ENCODE peak calls at places on chromosomes 7 and 10, in five cellular contexts. F is heart right ventricle; W is coronary artery; X is putamen; U is activated CD8-positive, alpha-beta memory T cell treated with anti-CD3 and anti-CD28 coated beads for 48 hours. R is an unnamed sample.

GRCh38 chr10:78407009-78407711 is 373.5 kb downstream of the RPS24 start:
- DNase-seq in F (peak; percentile 78), X (peak; percentile 87), W (peak; percentile 77), U (peak; percentile 14), R (peak; percentile 75)

GRCh38 chr10:121900443-121901174 is 27.2 kb downstream of the ATE1 start:
- DNase-seq in W (no peak), F (no peak), X (peak; percentile 56), U (no peak), R (peak; percentile 37)

GRCh38 chr10:124516998-124517397 is 55.4 kb downstream of the LHPP start:
- DNase-seq in W (no peak), X (no peak), U (no peak), F (no peak), R (no peak)

GRCh38 chr10:77281719-77282118 is 355.9 kb downstream of the KCNMA1 start:
- DNase-seq in W (no peak), U (no peak), F (no peak), X (no peak), R (no peak)

GRCh38 chr10:80894797-80895467 is 357.2 kb downstream of the SH2D4B start:
- DNase-seq in F (no peak), X (no peak), U (no peak), W (no peak), R (no peak)

GRCh38 chr7:70711441-70711840 is 420.5 kb upstream of the GALNT17 start:
- DNase-seq in F (no peak), U (no peak), X (peak; percentile 46), W (no peak), R (no peak)

GRCh38 chr7:156109988-156110387 is 297.7 kb upstream of the SHH start:
- DNase-seq in U (no peak), F (no peak), X (no peak), W (no peak), R (no peak)

GRCh38 chr7:158957921-158958471 is 101.6 kb downstream of the DYNC2I1 start:
- DNase-seq in X (no peak), U (no peak), F (no peak), W (no peak), R (peak; percentile 73)

GRCh38 chr10:47322300-47323061 is at the start of gene GDF2:
- DNase-seq in F (no peak), W (peak; percentile 65), U (no peak), X (no peak), R (peak; percentile 44)

GRCh38 chr10:6175329-6176055 is 27.2 kb upstream of the PFKFB3 start:
- DNase-seq in F (no peak), X (no peak), U (no peak), W (no peak), R (no peak)

GRCh38 chr10:15258255-15258654 is 89.8 kb upstream of the NMT2 start:
- DNase-seq in X (no peak), W (no peak), U (no peak), F (no peak), R (no peak)

GRCh38 chr7:13047061-13047460 is 359.6 kb downstream of the ARL4A start:
- DNase-seq in X (no peak), W (no peak), U (no peak), F (no peak), R (peak; percentile 11)

GRCh38 chr7:7176421-7177043 is 5.8 kb upstream of the C1GALT1 start:
- DNase-seq in F (no peak), W (no peak), X (no peak), U (no peak), R (peak; percentile 50)

GRCh38 chr10:121710971-121711370 is 112.7 kb upstream of the FGFR2 start:
- DNase-seq in W (no peak), F (no peak), X (no peak), U (no peak), R (no peak)

GRCh38 chr7:79524048-79524447 is 70.6 kb upstream of the MAGI2 start:
- DNase-seq in W (no peak), U (no peak), F (no peak), X (no peak), R (no peak)

GRCh38 chr10:7251696-7252465 is 159.0 kb downstream of the SFMBT2 start:
- DNase-seq in X (no peak), F (peak; percentile 53), U (no peak), W (no peak), R (peak; percentile 64)

GRCh38 chr10:123993534-123994416 is 99.6 kb downstream of the CHST15 start:
- DNase-seq in F (no peak), W (peak; percentile 64), X (no peak), U (no peak), R (no peak)

GRCh38 chr10:63711866-63712716 is 190.9 kb downstream of the REEP3 start:
- DNase-seq in X (peak; percentile 79), U (no peak), F (peak; percentile 90), W (peak; percentile 96), R (no peak)

GRCh38 chr7:106047818-106048490 is 64.2 kb downstream of the SYPL1 start:
- DNase-seq in F (no peak), U (no peak), W (no peak), X (no peak), R (no peak)

GRCh38 chr7:74324499-74325229 is 35.5 kb downstream of the CLIP2 start:
- DNase-seq in F (peak; percentile 17), X (peak; percentile 74), W (no peak), U (no peak), R (no peak)

GRCh38 chr10:82358486-82359097 is 483.6 kb downstream of the NRG3 start:
- DNase-seq in X (no peak), U (no peak), F (peak; percentile 30), W (no peak), R (no peak)

GRCh38 chr7:101817031-101817929 is at the start of gene CUX1:
- DNase-seq in U (no peak), F (peak; percentile 34), W (no peak), X (no peak), R (peak; percentile 41)

GRCh38 chr10:43078986-43079273 is 2.1 kb downstream of the RET start:
- DNase-seq in W (no peak), X (no peak), F (peak; percentile 63), U (no peak), R (peak; percentile 76)

GRCh38 chr10:75899816-75900357 is 468.5 kb downstream of the LRMDA start:
- DNase-seq in W (no peak), X (no peak), F (no peak), U (no peak), R (no peak)

GRCh38 chr10:4129866-4130455 is 345.0 kb upstream of the KLF6 start:
- DNase-seq in X (no peak), U (no peak), W (no peak), F (no peak), R (no peak)

GRCh38 chr10:131816157-131816775 is 84.5 kb upstream of the PPP2R2D start:
- DNase-seq in U (no peak), F (no peak), W (peak; percentile 62), X (no peak), R (no peak)

GRCh38 chr7:150631084-150631824 is 931 bp downstream of the GIMAP6 start:
- DNase-seq in F (peak; percentile 66), X (no peak), W (no peak), U (peak; percentile 4), R (no peak)

GRCh38 chr7:17659126-17659525 is 281.2 kb downstream of the SNX13 start:
- DNase-seq in F (no peak), W (no peak), X (no peak), U (no peak), R (no peak)

GRCh38 chr7:57308631-57309408 is 141.2 kb upstream of the ZNF716 start:
- DNase-seq in U (no peak), F (peak; percentile 23), X (no peak), W (no peak), R (peak; percentile 30)

GRCh38 chr7:142496545-142496991 is 238.7 kb upstream of the PRSS58 start:
- DNase-seq in X (no peak), F (no peak), U (no peak), W (no peak), R (peak; percentile 49)

GRCh38 chr7:43535031-43535451 is 47.9 kb upstream of the STK17A start:
- DNase-seq in U (no peak), F (no peak), X (no peak), W (no peak), R (no peak)

GRCh38 chr10:3452683-3453388 is 280.3 kb upstream of the PITRM1 start:
- DNase-seq in W (no peak), U (no peak), X (no peak), F (no peak), R (no peak)

GRCh38 chr7:36312915-36313334 is 76.7 kb upstream of the ANLN start:
- DNase-seq in X (no peak), U (no peak), F (no peak), W (no peak), R (no peak)

GRCh38 chr10:58488921-58489320 is 23.8 kb upstream of the BICC1 start:
- DNase-seq in U (no peak), F (no peak), X (no peak), W (no peak), R (no peak)

GRCh38 chr7:135960709-135961451 is 16.3 kb downstream of the MTPN start:
- DNase-seq in U (no peak), X (no peak), W (no peak), F (no peak), R (no peak)

GRCh38 chr7:114312649-114313048 is 102.0 kb upstream of the FOXP2 start:
- DNase-seq in U (no peak), F (no peak), W (no peak), X (no peak), R (no peak)

GRCh38 chr7:139774376-139774775 is 3.4 kb downstream of the HIPK2 start:
- DNase-seq in F (no peak), U (no peak), W (no peak), X (no peak), R (no peak)